ENCODE peak calls at places on chromosome X, in seven cellular contexts. Z is AML-193, E is A172, Q is mammary epithelial cell, F is endothelial cell of umbilical vein, N is HS-5, Y is GM23248. V is an unnamed sample.

GRCh38 chrX:96563663-96564062 is 121.0 kb upstream of the DIAPH2 start:
- DNase-seq in Z (peak), E (no peak), Q (no peak), F (no peak), N (no peak), Y (peak), V (no peak)

GRCh38 chrX:120736989-120737388 is 107.1 kb upstream of the C1GALT1C1 start:
- DNase-seq in Z (no peak), E (peak), Q (peak), F (peak), N (peak), Y (peak), V (no peak)

GRCh38 chrX:16822723-16823122 is 36.5 kb downstream of the TXLNG start:
- DNase-seq in Z (no peak), E (peak), Q (peak), F (peak), N (no peak), Y (peak), V (peak)

GRCh38 chrX:148535639-148536038 is 35.2 kb downstream of the AFF2 start:
- DNase-seq in Z (no peak), E (peak), Q (peak), F (no peak), N (no peak), Y (peak), V (peak)

GRCh38 chrX:7941390-7942042 is 14.3 kb upstream of the PNPLA4 start:
- DNase-seq in Z (no peak), E (peak), Q (peak), F (peak), N (no peak), Y (peak), V (no peak)

GRCh38 chrX:9681422-9681821 is 84.2 kb downstream of the GPR143 start:
- DNase-seq in Z (no peak), E (peak), Q (no peak), F (no peak), N (no peak), Y (peak), V (no peak)

GRCh38 chrX:16075087-16075486 is 48.3 kb upstream of the GRPR start:
- DNase-seq in Z (no peak), E (peak), Q (no peak), F (no peak), N (no peak), Y (no peak), V (no peak)

GRCh38 chrX:38879631-38880220 is 78.5 kb downstream of the MID1IP1 start:
- DNase-seq in Z (peak), E (no peak), Q (peak), F (no peak), N (no peak), Y (no peak), V (peak)

GRCh38 chrX:120365320-120365719 is 3.4 kb downstream of the ATP1B4 start:
- DNase-seq in Z (no peak), E (peak), Q (no peak), F (peak), N (no peak), Y (peak), V (no peak)

GRCh38 chrX:65588795-65589194 is 54.2 kb upstream of the LAS1L start:
- DNase-seq in Z (no peak), E (no peak), Q (no peak), F (no peak), N (no peak), Y (no peak), V (no peak)

GRCh38 chrX:1416965-1417760 is 25.2 kb upstream of the SLC25A6 start:
- DNase-seq in Z (no peak), E (no peak), Q (no peak), F (no peak), N (no peak), Y (no peak), V (no peak)

GRCh38 chrX:53990201-53990600 is 54.1 kb downstream of the PHF8 start:
- DNase-seq in Z (no peak), E (no peak), Q (no peak), F (no peak), N (no peak), Y (no peak), V (no peak)

GRCh38 chrX:39445336-39445735 is 644.1 kb downstream of the MID1IP1 start:
- DNase-seq in Z (no peak), E (no peak), Q (no peak), F (peak), N (no peak), Y (no peak), V (no peak)

GRCh38 chrX:44105228-44105913 is 132.2 kb upstream of the NDP start:
- DNase-seq in Z (no peak), E (no peak), Q (no peak), F (no peak), N (no peak), Y (no peak), V (peak)

GRCh38 chrX:107687445-107687844 is 59.1 kb downstream of the PRPS1 start:
- DNase-seq in Z (no peak), E (no peak), Q (no peak), F (no peak), N (no peak), Y (no peak), V (no peak)

GRCh38 chrX:149145845-149146285 is 359.2 kb downstream of the IDS start:
- DNase-seq in Z (no peak), E (peak), Q (peak), F (no peak), N (no peak), Y (peak), V (no peak)

GRCh38 chrX:102727761-102728160 is 7.2 kb downstream of the GPRASP3 start:
- DNase-seq in Z (no peak), E (no peak), Q (no peak), F (no peak), N (no peak), Y (no peak), V (no peak)

GRCh38 chrX:39729834-39730670 is 367.7 kb downstream of the BCOR start:
- DNase-seq in Z (no peak), E (peak), Q (no peak), F (no peak), N (no peak), Y (peak), V (peak)

GRCh38 chrX:39841604-39842003 is 256.2 kb downstream of the BCOR start:
- DNase-seq in Z (no peak), E (no peak), Q (no peak), F (no peak), N (no peak), Y (no peak), V (no peak)

GRCh38 chrX:18410038-18410437 is 15.4 kb upstream of the CDKL5 start:
- DNase-seq in Z (no peak), E (peak), Q (no peak), F (peak), N (no peak), Y (peak), V (no peak)

GRCh38 chrX:291411-291901 is 10.3 kb downstream of the PLCXD1 start:
- DNase-seq in Z (no peak), E (no peak), Q (no peak), F (no peak), N (no peak), Y (no peak), V (no peak)

GRCh38 chrX:117538441-117539418 is 577.9 kb downstream of the KLHL13 start:
- DNase-seq in Z (no peak), E (no peak), Q (no peak), F (no peak), N (no peak), Y (no peak), V (no peak)

GRCh38 chrX:41870719-41871151 is 52.6 kb downstream of the CASK start:
- DNase-seq in Z (no peak), E (no peak), Q (no peak), F (no peak), N (no peak), Y (no peak), V (no peak)

GRCh38 chrX:28787206-28787605 is 200.0 kb downstream of the IL1RAPL1 start:
- DNase-seq in Z (no peak), E (peak), Q (peak), F (peak), N (peak), Y (peak), V (peak)

GRCh38 chrX:107996124-107996523 is 14.0 kb upstream of the TEX13B start:
- DNase-seq in Z (no peak), E (no peak), Q (no peak), F (no peak), N (no peak), Y (no peak), V (no peak)

GRCh38 chrX:46710425-46710824 is 48.5 kb downstream of the SLC9A7 start:
- DNase-seq in Z (no peak), E (peak), Q (peak), F (no peak), N (no peak), Y (peak), V (no peak)

GRCh38 chrX:115642895-115643530 is 82.0 kb downstream of the PLS3 start:
- DNase-seq in Z (peak), E (peak), Q (peak), F (peak), N (peak), Y (peak), V (peak)

GRCh38 chrX:148732743-148733142 is 232.3 kb downstream of the AFF2 start:
- DNase-seq in Z (no peak), E (no peak), Q (no peak), F (no peak), N (no peak), Y (no peak), V (no peak)

GRCh38 chrX:132853040-132853439 is 105.4 kb downstream of the HS6ST2 start:
- DNase-seq in Z (no peak), E (no peak), Q (peak), F (no peak), N (no peak), Y (peak), V (no peak)

GRCh38 chrX:116267511-116268040 is 97.0 kb downstream of the AGTR2 start:
- DNase-seq in Z (no peak), E (peak), Q (peak), F (no peak), N (no peak), Y (peak), V (no peak)

GRCh38 chrX:151981129-151981528 is 6.7 kb upstream of the GABRE start:
- DNase-seq in Z (no peak), E (no peak), Q (peak), F (no peak), N (no peak), Y (peak), V (no peak)

GRCh38 chrX:8907678-8908077 is 106.5 kb upstream of the FAM9A start:
- DNase-seq in Z (no peak), E (no peak), Q (no peak), F (no peak), N (no peak), Y (no peak), V (no peak)

GRCh38 chrX:17042046-17042445 is 95.6 kb downstream of the REPS2 start:
- DNase-seq in Z (no peak), E (no peak), Q (no peak), F (no peak), N (no peak), Y (no peak), V (no peak)

GRCh38 chrX:7147431-7147977 is at the start of gene STS:
- DNase-seq in Z (no peak), E (peak), Q (peak), F (peak), N (no peak), Y (no peak), V (peak)

GRCh38 chrX:19678941-19679340 is 163.6 kb upstream of the MAP3K15 start:
- DNase-seq in Z (no peak), E (no peak), Q (peak), F (no peak), N (no peak), Y (no peak), V (no peak)